ENCODE peak calls at places on chromosomes 13 and 19, in seven cellular contexts. One of them, this sample, is unnamed.

GRCh38 chr19:34265221-34265650 is 10.9 kb downstream of the GARRE1 start:
- DNase-seq in choroid plexus epithelial cell: no peak
- DNase-seq in ascending aorta: no peak
- DNase-seq in pancreas: no peak
- DNase-seq in type B pancreatic cell: no peak
- DNase-seq in upper lobe of left lung: no peak
- DNase-seq in bronchial epithelial cell: peak; percentile 57
- DNase-seq in this sample: no peak

GRCh38 chr13:32381539-32381938 is 46.4 kb downstream of the N4BP2L1 start:
- DNase-seq in choroid plexus epithelial cell: peak; percentile 72
- DNase-seq in ascending aorta: no peak
- DNase-seq in pancreas: no peak
- DNase-seq in type B pancreatic cell: no peak
- DNase-seq in upper lobe of left lung: no peak
- DNase-seq in bronchial epithelial cell: peak; percentile 39
- DNase-seq in this sample: no peak

GRCh38 chr19:18846862-18847515 is 15.2 kb downstream of the UPF1 start:
- DNase-seq in choroid plexus epithelial cell: peak; percentile 85
- DNase-seq in ascending aorta: no peak
- DNase-seq in pancreas: peak; percentile 67
- DNase-seq in type B pancreatic cell: peak; percentile 79
- DNase-seq in upper lobe of left lung: peak; percentile 69
- DNase-seq in bronchial epithelial cell: peak; percentile 58
- DNase-seq in this sample: peak; percentile 91

GRCh38 chr13:114161028-114161556 is 18.0 kb upstream of the CFAP97D2 start:
- DNase-seq in choroid plexus epithelial cell: no peak
- DNase-seq in ascending aorta: no peak
- DNase-seq in pancreas: no peak
- DNase-seq in type B pancreatic cell: no peak
- DNase-seq in upper lobe of left lung: no peak
- DNase-seq in bronchial epithelial cell: no peak
- DNase-seq in this sample: no peak

GRCh38 chr19:5130371-5131030 is 161.6 kb downstream of the KDM4B start:
- DNase-seq in choroid plexus epithelial cell: no peak
- DNase-seq in ascending aorta: no peak
- DNase-seq in pancreas: peak; percentile 65
- DNase-seq in type B pancreatic cell: no peak
- DNase-seq in upper lobe of left lung: peak; percentile 65
- DNase-seq in bronchial epithelial cell: no peak
- DNase-seq in this sample: no peak

GRCh38 chr19:15249912-15250634 is 17.8 kb upstream of the EPHX3 start:
- DNase-seq in choroid plexus epithelial cell: peak; percentile 95
- DNase-seq in ascending aorta: no peak
- DNase-seq in pancreas: no peak
- DNase-seq in type B pancreatic cell: no peak
- DNase-seq in upper lobe of left lung: no peak
- DNase-seq in bronchial epithelial cell: peak; percentile 66
- DNase-seq in this sample: peak; percentile 89

GRCh38 chr13:77660841-77661250 is 36.6 kb upstream of the SLAIN1 start:
- DNase-seq in choroid plexus epithelial cell: no peak
- DNase-seq in ascending aorta: no peak
- DNase-seq in pancreas: no peak
- DNase-seq in type B pancreatic cell: no peak
- DNase-seq in upper lobe of left lung: peak; percentile 42
- DNase-seq in bronchial epithelial cell: no peak
- DNase-seq in this sample: peak; percentile 80

GRCh38 chr19:7870571-7871279 is 3.5 kb downstream of the PRR36 start:
- DNase-seq in choroid plexus epithelial cell: peak; percentile 47
- DNase-seq in ascending aorta: no peak
- DNase-seq in pancreas: peak; percentile 73
- DNase-seq in type B pancreatic cell: peak; percentile 78
- DNase-seq in upper lobe of left lung: no peak
- DNase-seq in bronchial epithelial cell: peak; percentile 61
- DNase-seq in this sample: no peak

GRCh38 chr13:26983533-26984315 is 187.9 kb downstream of the USP12 start:
- DNase-seq in choroid plexus epithelial cell: no peak
- DNase-seq in ascending aorta: no peak
- DNase-seq in pancreas: no peak
- DNase-seq in type B pancreatic cell: no peak
- DNase-seq in upper lobe of left lung: no peak
- DNase-seq in bronchial epithelial cell: no peak
- DNase-seq in this sample: no peak

GRCh38 chr19:51887522-51888498 is at the start of gene ZNF577:
- DNase-seq in choroid plexus epithelial cell: peak; percentile 95
- DNase-seq in ascending aorta: peak; percentile 53
- DNase-seq in pancreas: peak; percentile 95
- DNase-seq in type B pancreatic cell: peak; percentile 90
- DNase-seq in upper lobe of left lung: peak; percentile 93
- DNase-seq in bronchial epithelial cell: peak; percentile 80
- DNase-seq in this sample: peak; percentile 96

GRCh38 chr13:28447206-28447605 is 47.7 kb downstream of the FLT1 start:
- DNase-seq in choroid plexus epithelial cell: no peak
- DNase-seq in ascending aorta: no peak
- DNase-seq in pancreas: no peak
- DNase-seq in type B pancreatic cell: no peak
- DNase-seq in upper lobe of left lung: no peak
- DNase-seq in bronchial epithelial cell: no peak
- DNase-seq in this sample: no peak

GRCh38 chr19:11598103-11598483 is 810 bp downstream of the ZNF627 start:
- DNase-seq in choroid plexus epithelial cell: no peak
- DNase-seq in ascending aorta: no peak
- DNase-seq in pancreas: no peak
- DNase-seq in type B pancreatic cell: no peak
- DNase-seq in upper lobe of left lung: no peak
- DNase-seq in bronchial epithelial cell: peak; percentile 8
- DNase-seq in this sample: no peak

GRCh38 chr19:56712609-56713008 is 41.1 kb upstream of the ZNF835 start:
- DNase-seq in choroid plexus epithelial cell: no peak
- DNase-seq in ascending aorta: no peak
- DNase-seq in pancreas: no peak
- DNase-seq in type B pancreatic cell: no peak
- DNase-seq in upper lobe of left lung: no peak
- DNase-seq in bronchial epithelial cell: no peak
- DNase-seq in this sample: no peak

GRCh38 chr19:2391118-2391725 is 31.2 kb downstream of the TMPRSS9 start:
- DNase-seq in choroid plexus epithelial cell: peak; percentile 84
- DNase-seq in ascending aorta: no peak
- DNase-seq in pancreas: peak; percentile 31
- DNase-seq in type B pancreatic cell: no peak
- DNase-seq in upper lobe of left lung: no peak
- DNase-seq in bronchial epithelial cell: peak; percentile 69
- DNase-seq in this sample: no peak

GRCh38 chr13:21894091-21894490 is 223.2 kb downstream of the FGF9 start:
- DNase-seq in choroid plexus epithelial cell: no peak
- DNase-seq in ascending aorta: no peak
- DNase-seq in pancreas: no peak
- DNase-seq in type B pancreatic cell: no peak
- DNase-seq in upper lobe of left lung: no peak
- DNase-seq in bronchial epithelial cell: no peak
- DNase-seq in this sample: no peak

GRCh38 chr19:11483176-11484111 is 2.6 kb upstream of the ELAVL3 start:
- DNase-seq in choroid plexus epithelial cell: no peak
- DNase-seq in ascending aorta: no peak
- DNase-seq in pancreas: no peak
- DNase-seq in type B pancreatic cell: no peak
- DNase-seq in upper lobe of left lung: peak; percentile 80
- DNase-seq in bronchial epithelial cell: no peak
- DNase-seq in this sample: no peak

GRCh38 chr13:91141619-91142061 is 205.8 kb upstream of the MIR17HG start:
- DNase-seq in choroid plexus epithelial cell: no peak
- DNase-seq in ascending aorta: no peak
- DNase-seq in pancreas: no peak
- DNase-seq in type B pancreatic cell: no peak
- DNase-seq in upper lobe of left lung: no peak
- DNase-seq in bronchial epithelial cell: no peak
- DNase-seq in this sample: no peak

GRCh38 chr13:110942248-110942981 is 27.5 kb upstream of the ANKRD10 start:
- DNase-seq in choroid plexus epithelial cell: peak; percentile 21
- DNase-seq in ascending aorta: no peak
- DNase-seq in pancreas: no peak
- DNase-seq in type B pancreatic cell: no peak
- DNase-seq in upper lobe of left lung: no peak
- DNase-seq in bronchial epithelial cell: peak; percentile 73
- DNase-seq in this sample: no peak

GRCh38 chr19:16660763-16661479 is at the start of gene TMEM38A:
- DNase-seq in choroid plexus epithelial cell: no peak
- DNase-seq in ascending aorta: no peak
- DNase-seq in pancreas: no peak
- DNase-seq in type B pancreatic cell: peak; percentile 71
- DNase-seq in upper lobe of left lung: peak; percentile 91
- DNase-seq in bronchial epithelial cell: no peak
- DNase-seq in this sample: peak; percentile 86

GRCh38 chr13:33637978-33638743 is 179.8 kb upstream of the RFC3 start:
- DNase-seq in choroid plexus epithelial cell: peak; percentile 41
- DNase-seq in ascending aorta: no peak
- DNase-seq in pancreas: no peak
- DNase-seq in type B pancreatic cell: no peak
- DNase-seq in upper lobe of left lung: no peak
- DNase-seq in bronchial epithelial cell: peak; percentile 88
- DNase-seq in this sample: no peak

GRCh38 chr19:13476071-13476470 is 30.2 kb downstream of the CACNA1A start:
- DNase-seq in choroid plexus epithelial cell: no peak
- DNase-seq in ascending aorta: no peak
- DNase-seq in pancreas: no peak
- DNase-seq in type B pancreatic cell: no peak
- DNase-seq in upper lobe of left lung: no peak
- DNase-seq in bronchial epithelial cell: no peak
- DNase-seq in this sample: no peak

GRCh38 chr13:39602277-39602613 is 748 bp downstream of the LHFPL6 start:
- DNase-seq in choroid plexus epithelial cell: no peak
- DNase-seq in ascending aorta: no peak
- DNase-seq in pancreas: no peak
- DNase-seq in type B pancreatic cell: no peak
- DNase-seq in upper lobe of left lung: no peak
- DNase-seq in bronchial epithelial cell: no peak
- DNase-seq in this sample: no peak

GRCh38 chr13:39601636-39602035 is 1.4 kb downstream of the LHFPL6 start:
- DNase-seq in choroid plexus epithelial cell: no peak
- DNase-seq in ascending aorta: no peak
- DNase-seq in pancreas: no peak
- DNase-seq in type B pancreatic cell: no peak
- DNase-seq in upper lobe of left lung: no peak
- DNase-seq in bronchial epithelial cell: no peak
- DNase-seq in this sample: no peak

GRCh38 chr13:39599842-39600241 is 3.2 kb downstream of the LHFPL6 start:
- DNase-seq in choroid plexus epithelial cell: peak; percentile 54
- DNase-seq in ascending aorta: no peak
- DNase-seq in pancreas: no peak
- DNase-seq in type B pancreatic cell: no peak
- DNase-seq in upper lobe of left lung: no peak
- DNase-seq in bronchial epithelial cell: no peak
- DNase-seq in this sample: no peak

GRCh38 chr13:39602614-39603366 is at the start of gene LHFPL6:
- DNase-seq in choroid plexus epithelial cell: peak; percentile 84
- DNase-seq in ascending aorta: peak; percentile 35
- DNase-seq in pancreas: peak; percentile 77
- DNase-seq in type B pancreatic cell: peak; percentile 85
- DNase-seq in upper lobe of left lung: peak; percentile 94
- DNase-seq in bronchial epithelial cell: peak; percentile 64
- DNase-seq in this sample: peak; percentile 93

DNA sequence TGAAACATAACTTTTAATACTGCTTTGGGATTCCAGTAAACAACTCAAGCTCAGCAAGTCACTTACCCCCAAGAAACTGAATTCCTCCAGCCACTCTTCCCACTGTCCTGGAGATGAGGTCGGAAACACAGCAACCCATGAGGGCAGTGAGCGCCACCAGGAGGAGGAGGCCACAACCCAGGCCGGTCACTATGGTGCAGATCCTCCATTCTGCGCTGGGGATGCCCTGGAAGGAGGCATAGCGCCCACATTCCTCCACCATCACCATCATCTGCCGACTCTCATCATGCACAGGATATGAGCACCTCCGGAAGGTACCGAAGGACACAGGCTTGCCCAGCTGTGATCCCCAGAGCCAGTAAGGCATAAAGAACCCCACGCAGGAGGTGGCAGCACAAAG is 2.2 kb downstream of the LHFPL6 start:
- DNase-seq in choroid plexus epithelial cell: peak; percentile 56
- DNase-seq in ascending aorta: no peak
- DNase-seq in pancreas: no peak
- DNase-seq in type B pancreatic cell: no peak
- DNase-seq in upper lobe of left lung: peak; percentile 3
- DNase-seq in bronchial epithelial cell: no peak
- DNase-seq in this sample: no peak
- TF ChIP-seq CTCF in choroid plexus epithelial cell: peak; percentile 60
- TF ChIP-seq CTCF in ascending aorta: peak; percentile 35
- TF ChIP-seq CTCF in pancreas: no peak
- TF ChIP-seq CTCF in type B pancreatic cell: peak; percentile 42
- TF ChIP-seq CTCF in upper lobe of left lung: no peak
- TF ChIP-seq CTCF in bronchial epithelial cell: no peak
- TF ChIP-seq CTCF in this sample: peak; percentile 46

GRCh38 chr13:99796175-99796819 is 175.3 kb downstream of the ZIC5 start:
- DNase-seq in choroid plexus epithelial cell: peak; percentile 57
- DNase-seq in ascending aorta: no peak
- DNase-seq in pancreas: no peak
- DNase-seq in type B pancreatic cell: no peak
- DNase-seq in upper lobe of left lung: no peak
- DNase-seq in bronchial epithelial cell: peak; percentile 26
- DNase-seq in this sample: no peak
- TF ChIP-seq CTCF in choroid plexus epithelial cell: no peak
- TF ChIP-seq CTCF in ascending aorta: no peak
- TF ChIP-seq CTCF in pancreas: no peak
- TF ChIP-seq CTCF in type B pancreatic cell: no peak
- TF ChIP-seq CTCF in upper lobe of left lung: no peak
- TF ChIP-seq CTCF in bronchial epithelial cell: no peak
- TF ChIP-seq CTCF in this sample: no peak

GRCh38 chr13:23899555-23899954 is 2.3 kb upstream of the C1QTNF9B start:
- DNase-seq in choroid plexus epithelial cell: peak; percentile 73
- DNase-seq in ascending aorta: no peak
- DNase-seq in pancreas: no peak
- DNase-seq in type B pancreatic cell: no peak
- DNase-seq in upper lobe of left lung: no peak
- DNase-seq in bronchial epithelial cell: peak; percentile 37
- DNase-seq in this sample: no peak
- TF ChIP-seq CTCF in choroid plexus epithelial cell: peak; percentile 73
- TF ChIP-seq CTCF in ascending aorta: no peak
- TF ChIP-seq CTCF in pancreas: peak; percentile 19
- TF ChIP-seq CTCF in type B pancreatic cell: peak; percentile 82
- TF ChIP-seq CTCF in upper lobe of left lung: peak; percentile 55
- TF ChIP-seq CTCF in bronchial epithelial cell: peak; percentile 46
- TF ChIP-seq CTCF in this sample: peak; percentile 72

DNA sequence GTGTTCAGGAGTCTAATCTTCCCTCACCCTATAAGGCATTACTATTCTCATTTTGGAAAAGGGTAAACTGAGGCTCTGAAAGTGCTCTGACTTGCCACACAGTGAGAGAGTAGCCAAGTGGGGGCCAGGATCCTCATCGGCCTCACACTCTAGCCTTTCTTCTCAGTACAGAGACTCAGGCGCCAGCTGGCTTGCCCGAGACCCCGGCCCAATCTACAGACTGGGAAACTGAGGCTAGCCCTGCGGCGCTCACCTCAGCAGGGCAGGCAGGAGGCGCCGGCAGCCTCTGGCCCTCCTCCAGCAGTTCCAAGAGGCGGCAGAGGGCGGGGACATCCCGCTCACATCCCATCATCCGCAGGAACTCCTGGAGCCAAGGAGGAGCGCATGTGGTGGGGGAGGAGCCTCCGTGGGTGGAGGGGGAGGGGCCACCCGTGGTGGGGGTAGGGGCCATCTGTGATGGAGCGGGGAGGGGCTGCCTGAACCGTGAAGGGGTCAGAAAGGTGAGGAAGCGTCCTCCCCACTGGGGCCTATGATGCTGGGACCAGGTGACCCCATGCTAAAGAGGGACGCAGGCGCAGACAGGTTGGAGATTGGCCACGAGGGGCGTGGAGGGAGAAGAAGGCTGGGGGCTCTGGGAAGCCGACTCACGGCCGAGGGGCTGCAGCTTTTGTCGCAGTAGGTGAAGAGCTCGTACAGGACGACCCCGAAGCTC is 8.7 kb upstream of the INSL3 start:
- DNase-seq in choroid plexus epithelial cell: peak; percentile 33
- DNase-seq in ascending aorta: no peak
- DNase-seq in pancreas: peak; percentile 29
- DNase-seq in type B pancreatic cell: no peak
- DNase-seq in upper lobe of left lung: peak; percentile 60
- DNase-seq in bronchial epithelial cell: peak; percentile 59
- DNase-seq in this sample: no peak
- TF ChIP-seq CTCF in choroid plexus epithelial cell: no peak
- TF ChIP-seq CTCF in ascending aorta: no peak
- TF ChIP-seq CTCF in pancreas: no peak
- TF ChIP-seq CTCF in type B pancreatic cell: peak; percentile 25
- TF ChIP-seq CTCF in upper lobe of left lung: no peak
- TF ChIP-seq CTCF in bronchial epithelial cell: peak; percentile 14
- TF ChIP-seq CTCF in this sample: no peak